ENCODE peak calls at places on chromosomes 1 and 21, in eight cellular contexts. Q is heart left ventricle, J is Peyer's patch, A is stomach, Y is body of pancreas, W is testis, T is A549, O is IMR-90. U is an unnamed sample.
A peak's percentile ranks its signal among the peaks of the same experiment; 100 is the strongest.

GRCh38 chr1:94777281-94777680 is 42.9 kb upstream of the SLC44A3 start:
- DNase-seq in Q (no peak), J (no peak), A (no peak), Y (no peak), W (no peak), T (no peak), O (no peak), U (no peak)

GRCh38 chr1:24544239-24544638 is 11.6 kb upstream of the NCMAP start:
- DNase-seq in Q (no peak), J (no peak), A (no peak), Y (no peak), W (no peak), T (no peak), O (no peak), U (no peak)

GRCh38 chr21:35346697-35347096 is 297.6 kb upstream of the RUNX1 start:
- DNase-seq in Q (no peak), J (no peak), A (no peak), Y (no peak), W (no peak), T (no peak), O (no peak), U (no peak)

GRCh38 chr1:227315500-227316346 is 2.6 kb downstream of the CDC42BPA start:
- DNase-seq in Q (no peak), J (no peak), A (peak; percentile 33), Y (peak; percentile 79), W (peak; percentile 82), T (peak; percentile 39), O (peak; percentile 70), U (no peak)

GRCh38 chr1:15431571-15431948 is 6.7 kb upstream of the CTRC start:
- DNase-seq in Q (no peak), J (no peak), A (no peak), Y (no peak), W (no peak), T (no peak), O (no peak), U (no peak)

GRCh38 chr1:232355162-232356006 is 274.5 kb downstream of the SIPA1L2 start:
- DNase-seq in Q (no peak), J (no peak), A (no peak), Y (no peak), W (no peak), T (no peak), O (no peak), U (no peak)

GRCh38 chr1:234841710-234842231 is 231.8 kb upstream of the IRF2BP2 start:
- DNase-seq in Q (no peak), J (no peak), A (no peak), Y (peak; percentile 76), W (peak; percentile 30), T (no peak), O (peak; percentile 30), U (no peak)

GRCh38 chr1:88892146-88892877 is 945 bp upstream of the GTF2B start:
- DNase-seq in Q (no peak), J (no peak), A (no peak), Y (peak; percentile 76), W (peak; percentile 68), T (peak; percentile 25), O (peak; percentile 56), U (no peak)

GRCh38 chr1:236002572-236002971 is 62.3 kb downstream of the NID1 start:
- DNase-seq in Q (no peak), J (no peak), A (no peak), Y (no peak), W (no peak), T (no peak), O (no peak), U (no peak)

GRCh38 chr1:71081697-71082080 is 854 bp upstream of the ZRANB2 start:
- DNase-seq in Q (peak; percentile 48), J (no peak), A (no peak), Y (peak; percentile 10), W (peak; percentile 37), T (no peak), O (no peak), U (no peak)

GRCh38 chr1:58815680-58816071 is 31.8 kb upstream of the JUN start:
- DNase-seq in Q (no peak), J (peak; percentile 70), A (no peak), Y (peak; percentile 58), W (peak; percentile 36), T (peak; percentile 41), O (no peak), U (no peak)

GRCh38 chr1:233097546-233098254 is 147.3 kb downstream of the NTPCR start:
- DNase-seq in Q (no peak), J (no peak), A (no peak), Y (no peak), W (no peak), T (no peak), O (peak; percentile 39), U (no peak)

GRCh38 chr1:161119017-161119378 is 1.1 kb downstream of the NIT1 start:
- DNase-seq in Q (peak; percentile 66), J (peak; percentile 62), A (peak; percentile 43), Y (peak; percentile 60), W (no peak), T (no peak), O (no peak), U (no peak)

GRCh38 chr1:39105841-39106765 is 80.0 kb downstream of the NDUFS5 start:
- DNase-seq in Q (peak; percentile 81), J (no peak), A (peak; percentile 60), Y (peak; percentile 78), W (peak; percentile 66), T (no peak), O (no peak), U (no peak)

GRCh38 chr21:45541221-45542039 is 810 bp downstream of the SLC19A1 start:
- DNase-seq in Q (peak; percentile 92), J (peak; percentile 91), A (peak; percentile 83), Y (peak; percentile 76), W (peak; percentile 77), T (peak; percentile 80), O (peak; percentile 33), U (no peak)

GRCh38 chr1:17120483-17120882 is 1.2 kb upstream of the PADI2 start:
- DNase-seq in Q (no peak), J (no peak), A (no peak), Y (no peak), W (no peak), T (no peak), O (no peak), U (no peak)

GRCh38 chr1:17118268-17118667 is 983 bp downstream of the PADI2 start:
- DNase-seq in Q (no peak), J (no peak), A (no peak), Y (no peak), W (no peak), T (no peak), O (no peak), U (no peak)

GRCh38 chr1:17118706-17119075 is 560 bp downstream of the PADI2 start:
- DNase-seq in Q (no peak), J (no peak), A (no peak), Y (no peak), W (no peak), T (no peak), O (no peak), U (no peak)

GRCh38 chr1:17119744-17120482 is 662 bp upstream of the PADI2 start:
- DNase-seq in Q (no peak), J (no peak), A (no peak), Y (peak; percentile 48), W (no peak), T (no peak), O (no peak), U (no peak)

GRCh38 chr1:17119076-17119743 is at the start of gene PADI2:
- DNase-seq in Q (peak; percentile 87), J (peak; percentile 90), A (peak; percentile 71), Y (peak; percentile 80), W (peak; percentile 79), T (peak; percentile 77), O (peak; percentile 12), U (no peak)
- H3K4me3 ChIP-seq in Q (peak within 1 kb of the TSS; percentile 23), J (peak within 1 kb of the TSS; percentile 28), A (peak within 1 kb of the TSS; percentile 41), Y (no peak within 1 kb of the TSS), W (peak within 1 kb of the TSS; percentile 55), T (peak within 1 kb of the TSS; percentile 52), O (peak within 1 kb of the TSS; percentile 28), U (peak within 1 kb of the TSS; percentile 38)

GRCh38 chr1:2878591-2878990 is 77.1 kb upstream of the TTC34 start:
- DNase-seq in Q (no peak), J (no peak), A (no peak), Y (no peak), W (no peak), T (no peak), O (no peak), U (no peak)
- H3K9me3 ChIP-seq in Q (no peaks in the 10 kb centered on the region), J (no peaks in the 10 kb centered on the region), A (no peaks in the 10 kb centered on the region), Y (no peaks in the 10 kb centered on the region), W (no peaks in the 10 kb centered on the region), T (no peaks in the 10 kb centered on the region), O (peaks cover 76% of the 10 kb centered on the region), U (no peaks in the 10 kb centered on the region)

GRCh38 chr1:1327291-1327690 is 2.7 kb downstream of the CPTP start:
- DNase-seq in Q (no peak), J (no peak), A (no peak), Y (no peak), W (no peak), T (no peak), O (no peak), U (no peak)

GRCh38 chr1:1330366-1331067 is 563 bp upstream of the TAS1R3 start:
- DNase-seq in Q (no peak), J (no peak), A (no peak), Y (no peak), W (no peak), T (no peak), O (no peak), U (no peak)

GRCh38 chr1:1328254-1328653 is 2.8 kb upstream of the TAS1R3 start:
- DNase-seq in Q (no peak), J (no peak), A (no peak), Y (no peak), W (no peak), T (no peak), O (no peak), U (no peak)

GRCh38 chr1:1331068-1331965 is at the start of gene TAS1R3:
- DNase-seq in Q (no peak), J (no peak), A (peak; percentile 47), Y (no peak), W (no peak), T (no peak), O (no peak), U (no peak)

DNA sequence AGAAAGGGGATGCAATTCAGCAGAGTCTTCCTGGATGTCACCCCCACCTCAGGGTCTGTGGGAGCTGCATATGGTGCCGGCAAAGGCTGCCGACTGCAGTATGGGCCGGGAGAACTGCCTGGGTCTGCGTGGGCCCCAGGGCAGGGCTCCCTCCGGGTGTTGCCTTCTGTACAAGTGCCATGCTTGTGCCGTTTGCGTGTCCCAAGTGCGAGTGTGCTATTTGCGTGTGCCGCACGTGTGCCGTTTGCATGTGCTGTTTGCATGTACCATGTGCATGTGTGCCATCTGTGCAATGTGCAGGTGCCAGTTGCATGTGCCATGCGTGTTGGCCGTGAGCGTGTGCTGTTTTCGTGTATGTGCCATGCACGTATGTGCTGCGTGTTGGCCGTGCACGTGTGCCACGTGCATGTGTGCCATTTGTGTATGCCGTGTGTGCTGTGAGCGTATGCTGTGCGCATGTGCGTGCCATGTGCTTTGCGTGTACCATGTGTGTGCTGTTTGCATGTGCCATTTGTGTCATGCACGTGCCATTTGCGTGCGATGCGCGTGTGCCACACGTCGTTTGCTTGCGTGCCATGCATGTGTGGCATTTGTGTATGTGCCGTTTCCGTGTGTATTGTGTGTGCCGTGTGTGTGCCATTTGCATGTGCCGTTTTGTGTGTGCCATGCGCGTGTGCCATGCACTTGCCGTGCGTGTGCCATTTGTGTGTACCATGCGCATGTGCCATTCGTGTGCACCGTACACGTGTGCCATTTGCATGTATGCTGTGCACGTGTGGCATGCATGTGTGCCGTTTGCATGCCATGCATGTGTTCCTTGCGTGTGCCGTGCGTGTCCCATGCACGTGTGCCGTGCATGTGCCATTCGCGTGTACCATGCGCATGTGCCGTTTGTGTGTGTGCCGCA is 1.5 kb upstream of the TAS1R3 start:
- DNase-seq in Q (no peak), J (no peak), A (no peak), Y (no peak), W (no peak), T (no peak), O (no peak), U (no peak)
- TF ChIP-seq POLR2A in Q (no peak), J (no peak), A (no peak), Y (no peak), W (no peak), T (no peak), O (no peak), U (no peak)

GRCh38 chr1:206117151-206117948 is at the start of gene AVPR1B:
- DNase-seq in Q (peak; percentile 78), J (peak; percentile 62), A (peak; percentile 56), Y (peak; percentile 34), W (peak; percentile 34), T (peak; percentile 31), O (peak; percentile 15), U (no peak)
- H3K4me3 ChIP-seq in Q (peak within 1 kb of the TSS; percentile 17), J (peak within 1 kb of the TSS; percentile 22), A (peak within 1 kb of the TSS; percentile 54), Y (no peak within 1 kb of the TSS), W (peak within 1 kb of the TSS; percentile 29), T (peak within 1 kb of the TSS; percentile 49), O (no peak within 1 kb of the TSS), U (peak within 1 kb of the TSS; percentile 62)